ENCODE peak calls at places on chromosomes 13 and 19, in five cellular contexts. One of them, this sample, is unnamed.
A peak's percentile ranks its signal among the peaks of the same experiment; 100 is the strongest.

GRCh38 chr19:50459638-50460037 is 16.7 kb upstream of the EMC10 start:
- DNase-seq in AG10803: no peak
- DNase-seq in PC-3: no peak
- DNase-seq in IMR-90: no peak
- DNase-seq in retinal pigment epithelial cell: no peak
- DNase-seq in this sample: no peak

GRCh38 chr13:87094646-87095045 is 576.5 kb upstream of the SLITRK5 start:
- DNase-seq in AG10803: peak; percentile 10
- DNase-seq in PC-3: peak; percentile 5
- DNase-seq in IMR-90: no peak
- DNase-seq in retinal pigment epithelial cell: no peak
- DNase-seq in this sample: no peak

GRCh38 chr19:42113641-42114348 is 18.5 kb downstream of the POU2F2 start:
- DNase-seq in AG10803: peak; percentile 97
- DNase-seq in PC-3: peak; percentile 92
- DNase-seq in IMR-90: peak; percentile 99
- DNase-seq in retinal pigment epithelial cell: peak; percentile 91
- DNase-seq in this sample: peak; percentile 99

GRCh38 chr19:16457195-16457953 is 14.4 kb downstream of the EPS15L1 start:
- DNase-seq in AG10803: peak; percentile 46
- DNase-seq in PC-3: peak; percentile 5
- DNase-seq in IMR-90: peak; percentile 26
- DNase-seq in retinal pigment epithelial cell: no peak
- DNase-seq in this sample: no peak

GRCh38 chr19:53332484-53332883 is 1.1 kb upstream of the ZNF845 start:
- DNase-seq in AG10803: no peak
- DNase-seq in PC-3: no peak
- DNase-seq in IMR-90: no peak
- DNase-seq in retinal pigment epithelial cell: no peak
- DNase-seq in this sample: no peak

GRCh38 chr13:20399961-20400360 is 125.7 kb downstream of the CRYL1 start:
- DNase-seq in AG10803: no peak
- DNase-seq in PC-3: no peak
- DNase-seq in IMR-90: no peak
- DNase-seq in retinal pigment epithelial cell: no peak
- DNase-seq in this sample: no peak

GRCh38 chr19:50378169-50378862 is 2.1 kb downstream of the NR1H2 start:
- DNase-seq in AG10803: no peak
- DNase-seq in PC-3: no peak
- DNase-seq in IMR-90: no peak
- DNase-seq in retinal pigment epithelial cell: no peak
- DNase-seq in this sample: no peak

GRCh38 chr19:40246292-40247073 is 20.0 kb upstream of the CCNP start:
- DNase-seq in AG10803: no peak
- DNase-seq in PC-3: no peak
- DNase-seq in IMR-90: no peak
- DNase-seq in retinal pigment epithelial cell: no peak
- DNase-seq in this sample: no peak

GRCh38 chr19:56538254-56538760 is 441 bp upstream of the ZFP28 start:
- DNase-seq in AG10803: peak; percentile 87
- DNase-seq in PC-3: peak; percentile 31
- DNase-seq in IMR-90: peak; percentile 85
- DNase-seq in retinal pigment epithelial cell: peak; percentile 82
- DNase-seq in this sample: peak; percentile 86

GRCh38 chr19:39390460-39390758 is 497 bp downstream of the PAF1 start:
- DNase-seq in AG10803: no peak
- DNase-seq in PC-3: peak; percentile 45
- DNase-seq in IMR-90: no peak
- DNase-seq in retinal pigment epithelial cell: no peak
- DNase-seq in this sample: no peak

GRCh38 chr19:48573163-48573505 is 21.2 kb downstream of the SULT2B1 start:
- DNase-seq in AG10803: no peak
- DNase-seq in PC-3: no peak
- DNase-seq in IMR-90: no peak
- DNase-seq in retinal pigment epithelial cell: no peak
- DNase-seq in this sample: no peak

GRCh38 chr19:39262496-39262895 is 5.7 kb upstream of the IFNL2 start:
- DNase-seq in AG10803: no peak
- DNase-seq in PC-3: no peak
- DNase-seq in IMR-90: no peak
- DNase-seq in retinal pigment epithelial cell: no peak
- DNase-seq in this sample: no peak

GRCh38 chr19:54164369-54165068 is 5.0 kb upstream of the LENG1 start:
- DNase-seq in AG10803: no peak
- DNase-seq in PC-3: peak; percentile 94
- DNase-seq in IMR-90: peak; percentile 22
- DNase-seq in retinal pigment epithelial cell: no peak
- DNase-seq in this sample: no peak

GRCh38 chr19:53182202-53182601 is 11.0 kb downstream of the ZNF665 start:
- DNase-seq in AG10803: no peak
- DNase-seq in PC-3: peak; percentile 59
- DNase-seq in IMR-90: peak; percentile 66
- DNase-seq in retinal pigment epithelial cell: no peak
- DNase-seq in this sample: peak; percentile 25

GRCh38 chr13:78133511-78133910 is 214.9 kb upstream of the EDNRB start:
- DNase-seq in AG10803: no peak
- DNase-seq in PC-3: no peak
- DNase-seq in IMR-90: no peak
- DNase-seq in retinal pigment epithelial cell: no peak
- DNase-seq in this sample: no peak

GRCh38 chr19:8237026-8237425 is 27.9 kb downstream of the CERS4 start:
- DNase-seq in AG10803: no peak
- DNase-seq in PC-3: no peak
- DNase-seq in IMR-90: no peak
- DNase-seq in retinal pigment epithelial cell: no peak
- DNase-seq in this sample: no peak

GRCh38 chr13:22278336-22278929 is 607.6 kb downstream of the FGF9 start:
- DNase-seq in AG10803: peak; percentile 42
- DNase-seq in PC-3: peak; percentile 44
- DNase-seq in IMR-90: peak; percentile 63
- DNase-seq in retinal pigment epithelial cell: no peak
- DNase-seq in this sample: no peak
- TF ChIP-seq CTCF in AG10803: peak; percentile 57
- TF ChIP-seq CTCF in PC-3: peak; percentile 46
- TF ChIP-seq CTCF in IMR-90: peak; percentile 69
- TF ChIP-seq CTCF in retinal pigment epithelial cell: no peak
- TF ChIP-seq CTCF in this sample: peak; percentile 17

DNA sequence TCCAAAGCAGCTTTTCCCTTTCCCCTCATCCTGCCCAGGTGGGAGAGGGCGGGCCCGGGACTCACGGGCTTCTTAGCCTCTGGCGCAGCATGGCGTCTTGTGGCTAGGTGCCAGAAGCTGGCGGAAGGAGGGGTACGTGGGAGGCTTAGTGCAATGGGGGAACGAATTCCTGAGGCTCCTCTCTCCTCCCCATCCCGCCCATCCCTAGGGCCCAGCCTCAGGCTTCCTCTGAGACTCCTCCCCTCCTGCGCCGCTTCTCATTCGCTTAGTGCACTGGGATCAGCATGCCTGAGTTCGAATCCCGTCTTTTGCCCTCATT is 297.8 kb downstream of the ZNF536 start:
- DNase-seq in AG10803: no peak
- DNase-seq in PC-3: no peak
- DNase-seq in IMR-90: no peak
- DNase-seq in retinal pigment epithelial cell: no peak
- DNase-seq in this sample: no peak
- H3K4me3 ChIP-seq in AG10803: no peak overlapping the region
- H3K4me3 ChIP-seq in PC-3: no peak overlapping the region
- H3K4me3 ChIP-seq in IMR-90: no peak overlapping the region
- H3K4me3 ChIP-seq in retinal pigment epithelial cell: no peak overlapping the region
- H3K4me3 ChIP-seq in this sample: no peak overlapping the region

GRCh38 chr19:3314962-3315675 is 51.3 kb upstream of the NFIC start:
- DNase-seq in AG10803: no peak
- DNase-seq in PC-3: no peak
- DNase-seq in IMR-90: no peak
- DNase-seq in retinal pigment epithelial cell: no peak
- DNase-seq in this sample: no peak
- TF ChIP-seq CTCF in AG10803: no peak
- TF ChIP-seq CTCF in PC-3: no peak
- TF ChIP-seq CTCF in IMR-90: no peak
- TF ChIP-seq CTCF in retinal pigment epithelial cell: no peak
- TF ChIP-seq CTCF in this sample: no peak

GRCh38 chr19:10306327-10306726 is 3.3 kb downstream of the ZGLP1 start:
- DNase-seq in AG10803: no peak
- DNase-seq in PC-3: no peak
- DNase-seq in IMR-90: no peak
- DNase-seq in retinal pigment epithelial cell: no peak
- DNase-seq in this sample: no peak

GRCh38 chr19:10299545-10300458 is 9.8 kb downstream of the ZGLP1 start:
- DNase-seq in AG10803: no peak
- DNase-seq in PC-3: no peak
- DNase-seq in IMR-90: no peak
- DNase-seq in retinal pigment epithelial cell: no peak
- DNase-seq in this sample: no peak

GRCh38 chr19:10309423-10309822 is at the start of gene ZGLP1:
- DNase-seq in AG10803: no peak
- DNase-seq in PC-3: no peak
- DNase-seq in IMR-90: no peak
- DNase-seq in retinal pigment epithelial cell: no peak
- DNase-seq in this sample: no peak

GRCh38 chr19:10305139-10305806 is 4.3 kb downstream of the ZGLP1 start:
- DNase-seq in AG10803: peak; percentile 49
- DNase-seq in PC-3: no peak
- DNase-seq in IMR-90: peak; percentile 73
- DNase-seq in retinal pigment epithelial cell: no peak
- DNase-seq in this sample: peak; percentile 76
- H3K4me3 ChIP-seq in AG10803: no peak overlapping the region
- H3K4me3 ChIP-seq in PC-3: no peak overlapping the region
- H3K4me3 ChIP-seq in IMR-90: no peak overlapping the region
- H3K4me3 ChIP-seq in retinal pigment epithelial cell: no peak overlapping the region
- H3K4me3 ChIP-seq in this sample: no peak overlapping the region

GRCh38 chr13:49869514-49869913 is 66.6 kb downstream of the SPRYD7 start:
- DNase-seq in AG10803: peak; percentile 8
- DNase-seq in PC-3: peak; percentile 15
- DNase-seq in IMR-90: peak; percentile 36
- DNase-seq in retinal pigment epithelial cell: no peak
- DNase-seq in this sample: peak; percentile 45
- TF ChIP-seq CTCF in AG10803: peak; percentile 38
- TF ChIP-seq CTCF in PC-3: peak; percentile 30
- TF ChIP-seq CTCF in IMR-90: peak; percentile 38
- TF ChIP-seq CTCF in retinal pigment epithelial cell: peak; percentile 53
- TF ChIP-seq CTCF in this sample: peak; percentile 49

GRCh38 chr13:77001963-77002587 is 10.2 kb downstream of the CLN5 start:
- DNase-seq in AG10803: peak; percentile 31
- DNase-seq in PC-3: no peak
- DNase-seq in IMR-90: no peak
- DNase-seq in retinal pigment epithelial cell: no peak
- DNase-seq in this sample: no peak
- H3K4me3 ChIP-seq in AG10803: no peak overlapping the region
- H3K4me3 ChIP-seq in PC-3: no peak overlapping the region
- H3K4me3 ChIP-seq in IMR-90: no peak overlapping the region
- H3K4me3 ChIP-seq in retinal pigment epithelial cell: no peak overlapping the region
- H3K4me3 ChIP-seq in this sample: no peak overlapping the region

DNA sequence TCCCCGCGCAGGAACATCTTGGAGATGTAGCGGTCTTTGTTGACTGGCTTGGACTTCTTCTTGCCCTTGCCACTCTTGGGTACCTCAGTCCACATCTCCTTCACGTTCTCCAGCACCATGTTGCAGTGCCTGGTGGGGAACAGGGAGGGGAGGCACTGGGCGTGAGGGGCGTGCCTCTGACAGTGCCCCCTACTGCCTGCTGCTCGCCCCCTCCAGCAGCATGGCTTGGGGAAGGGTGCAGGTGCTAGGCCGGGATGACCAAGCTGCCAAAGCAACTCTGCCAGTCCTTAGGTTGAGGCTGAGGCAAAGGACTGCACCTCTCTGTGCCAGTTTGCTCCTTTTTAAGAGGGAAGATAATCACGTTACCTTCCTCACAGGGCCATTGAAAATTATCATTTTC is 4.2 kb downstream of the SNRPD2 start:
- DNase-seq in AG10803: no peak
- DNase-seq in PC-3: no peak
- DNase-seq in IMR-90: no peak
- DNase-seq in retinal pigment epithelial cell: no peak
- DNase-seq in this sample: no peak
- TF ChIP-seq CTCF in AG10803: no peak
- TF ChIP-seq CTCF in PC-3: no peak
- TF ChIP-seq CTCF in IMR-90: no peak
- TF ChIP-seq CTCF in retinal pigment epithelial cell: no peak
- TF ChIP-seq CTCF in this sample: no peak

DNA sequence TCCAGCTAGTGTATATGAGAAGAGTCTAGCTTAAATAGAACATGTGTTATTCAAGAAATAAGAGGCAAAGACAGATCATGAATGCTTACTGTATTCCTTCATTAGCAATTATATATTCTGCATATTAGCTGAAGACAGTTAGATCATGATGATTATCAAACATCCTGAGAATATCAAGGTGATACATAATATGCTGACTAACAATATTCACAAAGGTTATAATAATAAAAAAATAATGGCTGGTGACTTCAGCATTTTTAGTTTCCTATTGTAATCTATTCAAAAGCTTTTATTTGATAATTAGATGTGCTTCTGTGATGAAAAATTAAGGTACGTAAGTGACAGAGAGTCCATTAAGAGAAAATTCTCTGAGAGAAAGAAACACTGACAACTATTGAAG is 511.4 kb downstream of the PCDH17 start:
- DNase-seq in AG10803: no peak
- DNase-seq in PC-3: no peak
- DNase-seq in IMR-90: no peak
- DNase-seq in retinal pigment epithelial cell: no peak
- DNase-seq in this sample: no peak
- H3K4me3 ChIP-seq in AG10803: no peak overlapping the region
- H3K4me3 ChIP-seq in PC-3: no peak overlapping the region
- H3K4me3 ChIP-seq in IMR-90: no peak overlapping the region
- H3K4me3 ChIP-seq in retinal pigment epithelial cell: no peak overlapping the region
- H3K4me3 ChIP-seq in this sample: no peak overlapping the region

DNA sequence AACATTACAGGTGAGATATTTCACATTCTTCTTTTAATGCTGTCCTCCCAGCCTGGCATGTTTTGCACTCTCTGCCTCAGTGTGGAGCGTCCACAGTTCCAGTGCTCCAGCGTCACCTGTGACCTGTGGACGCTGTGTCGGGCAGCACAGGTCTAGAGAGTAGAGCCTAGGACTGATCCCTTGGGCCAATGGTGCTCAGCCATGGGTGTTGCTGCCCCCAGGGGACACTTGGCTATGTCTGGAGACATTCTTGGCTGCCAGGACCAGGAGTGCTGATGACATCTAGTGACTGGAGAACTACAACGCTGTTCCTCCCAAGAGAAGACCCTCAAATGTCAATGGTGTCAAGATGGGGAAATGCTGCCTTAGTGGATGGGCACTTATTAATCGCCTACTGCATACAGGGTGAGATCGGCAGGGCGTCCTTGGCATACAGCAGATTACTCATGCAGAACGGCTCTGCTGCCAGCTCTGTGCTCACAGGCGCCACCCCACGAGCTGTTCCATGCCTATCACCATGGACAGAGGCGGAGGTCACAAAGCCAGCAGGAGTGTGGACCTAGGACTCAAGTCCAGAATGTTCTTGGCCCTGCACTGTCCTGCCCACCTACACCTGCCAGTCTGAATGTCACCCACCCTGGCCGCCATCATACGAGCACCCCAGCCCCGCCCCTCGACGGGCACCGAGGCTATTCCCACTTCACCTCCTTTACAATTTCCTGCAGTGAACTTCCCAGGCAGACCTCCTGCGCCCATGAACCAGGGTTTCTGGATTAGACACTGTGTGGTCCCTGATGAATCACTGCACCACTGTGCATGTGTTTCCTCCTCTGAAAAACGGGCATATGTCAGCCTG is 13.9 kb upstream of the MADCAM1 start:
- DNase-seq in AG10803: no peak
- DNase-seq in PC-3: no peak
- DNase-seq in IMR-90: no peak
- DNase-seq in retinal pigment epithelial cell: no peak
- DNase-seq in this sample: no peak
- TF ChIP-seq CTCF in AG10803: no peak
- TF ChIP-seq CTCF in PC-3: peak; percentile 35
- TF ChIP-seq CTCF in IMR-90: no peak
- TF ChIP-seq CTCF in retinal pigment epithelial cell: peak; percentile 17
- TF ChIP-seq CTCF in this sample: no peak